ENCODE peak calls at places on chromosomes 13 and 19, in six cellular contexts. M is IMR-90, C is lower leg skin, E is sigmoid colon, N is prostate gland, O is tibial nerve. Q is an unnamed sample.

GRCh38 chr19:51398096-51398704 is 7.8 kb upstream of the C19orf84 start:
- DNase-seq in N (no peak), C (no peak), M (peak), O (no peak), E (no peak), Q (no peak)

GRCh38 chr13:110067355-110068175 is 239.4 kb downstream of the COL4A1 start:
- DNase-seq in N (no peak), C (no peak), E (no peak), O (no peak), M (no peak), Q (peak)

GRCh38 chr19:39843919-39844793 is 2.0 kb downstream of the FBL start:
- DNase-seq in E (no peak), N (no peak), C (no peak), M (peak), O (no peak), Q (no peak)

GRCh38 chr13:51717786-51718398 is 86.1 kb downstream of the DHRS12 start:
- DNase-seq in E (no peak), M (peak), C (no peak), O (no peak), N (no peak), Q (no peak)

GRCh38 chr19:35983177-35983576 is 11.8 kb upstream of the SDHAF1 start:
- DNase-seq in E (no peak), C (no peak), N (no peak), O (no peak), M (no peak), Q (no peak)

GRCh38 chr19:55160128-55160985 is 2.8 kb upstream of the TNNI3 start:
- DNase-seq in E (peak), O (peak), N (peak), C (peak), M (peak), Q (peak)

GRCh38 chr13:24528816-24529398 is 16.3 kb upstream of the PARP4 start:
- DNase-seq in N (no peak), C (no peak), E (no peak), M (no peak), O (no peak), Q (no peak)

GRCh38 chr13:100290165-100290801 is 201.4 kb downstream of the PCCA start:
- DNase-seq in M (peak), O (no peak), N (no peak), C (no peak), E (no peak), Q (no peak)

GRCh38 chr13:25468330-25469178 is 96.8 kb downstream of the ATP8A2 start:
- DNase-seq in N (no peak), M (no peak), E (no peak), C (no peak), O (no peak), Q (no peak)

GRCh38 chr13:33547035-33547434 is 261.5 kb upstream of the STARD13 start:
- DNase-seq in E (no peak), C (no peak), O (no peak), N (no peak), M (no peak), Q (no peak)

GRCh38 chr13:51349016-51349415 is 9.5 kb downstream of the SERPINE3 start:
- DNase-seq in E (no peak), M (no peak), C (no peak), O (no peak), N (no peak), Q (no peak)

GRCh38 chr13:98691360-98691759 is 61.1 kb downstream of the SLC15A1 start:
- DNase-seq in N (no peak), E (no peak), O (no peak), M (no peak), C (no peak), Q (no peak)

GRCh38 chr13:113652404-113653263 is 5.4 kb downstream of the ATP4B start:
- DNase-seq in M (no peak), E (no peak), O (peak), C (no peak), N (no peak), Q (peak)

GRCh38 chr19:35901854-35902661 is at the start of gene HCST:
- DNase-seq in E (no peak), C (no peak), O (no peak), N (no peak), M (peak), Q (no peak)

GRCh38 chr19:49528211-49528771 is 488 bp downstream of the RCN3 start:
- DNase-seq in N (no peak), C (no peak), O (no peak), M (peak), E (peak), Q (peak)

GRCh38 chr13:99199541-99200432 is 867 bp upstream of the UBAC2 start:
- DNase-seq in M (no peak), N (no peak), E (peak), O (no peak), C (no peak), Q (no peak)

GRCh38 chr19:32537626-32538025 is 43.4 kb upstream of the PDCD5 start:
- DNase-seq in M (no peak), N (no peak), E (no peak), C (no peak), O (no peak), Q (no peak)

GRCh38 chr19:45782820-45783785 is 813 bp upstream of the DMPK start:
- DNase-seq in O (no peak), M (peak), N (peak), C (no peak), E (peak), Q (peak)

GRCh38 chr19:3505598-3506383 is at the start of gene FZR1:
- DNase-seq in E (peak), C (peak), N (peak), O (peak), M (peak), Q (peak)

GRCh38 chr13:48210178-48210577 is 22.8 kb upstream of the ITM2B start:
- DNase-seq in C (no peak), O (no peak), M (peak), E (no peak), N (no peak), Q (no peak)

GRCh38 chr13:31956944-31957644 is 74.5 kb upstream of the FRY start:
- DNase-seq in M (peak), N (no peak), E (no peak), C (no peak), O (no peak), Q (no peak)

GRCh38 chr19:46608581-46609345 is 7.6 kb downstream of the CALM3 start:
- DNase-seq in O (peak), M (no peak), C (no peak), E (peak), N (no peak), Q (no peak)

GRCh38 chr19:50313812-50314536 is 15.2 kb downstream of the KCNC3 start:
- DNase-seq in M (no peak), O (no peak), C (no peak), E (no peak), N (no peak), Q (no peak)

GRCh38 chr19:39814595-39814994 is 19.4 kb downstream of the DYRK1B start:
- DNase-seq in O (no peak), E (no peak), C (no peak), M (no peak), N (no peak), Q (no peak)

GRCh38 chr19:35162471-35163326 is 8.2 kb downstream of the FXYD5 start:
- DNase-seq in O (no peak), E (peak), N (no peak), C (no peak), M (no peak), Q (no peak)

GRCh38 chr13:79225487-79226232 is 180.4 kb downstream of the RBM26 start:
- DNase-seq in O (no peak), C (no peak), M (no peak), E (no peak), N (no peak), Q (no peak)

GRCh38 chr19:30785728-30786127 is 413.5 kb downstream of the ZNF536 start:
- DNase-seq in M (no peak), N (no peak), E (no peak), C (peak), O (no peak), Q (no peak)

GRCh38 chr19:46732966-46733692 is 12.7 kb upstream of the FKRP start:
- DNase-seq in N (no peak), M (peak), E (no peak), O (no peak), C (no peak), Q (no peak)

GRCh38 chr13:113411216-113412023 is 41.9 kb downstream of the ADPRHL1 start:
- DNase-seq in M (peak), C (peak), E (peak), N (no peak), O (no peak), Q (no peak)

GRCh38 chr19:53013621-53014020 is at the start of gene ERVV-1:
- DNase-seq in C (no peak), N (no peak), M (peak), E (no peak), O (no peak), Q (no peak)

GRCh38 chr19:6458695-6459355 is 767 bp downstream of the SLC25A23 start:
- DNase-seq in E (no peak), M (no peak), C (no peak), O (no peak), N (no peak), Q (no peak)

GRCh38 chr19:6455924-6456323 is 3.7 kb downstream of the SLC25A23 start:
- DNase-seq in C (no peak), N (no peak), E (no peak), M (no peak), O (no peak), Q (no peak)

GRCh38 chr19:6459356-6460098 is at the start of gene SLC25A23:
- DNase-seq in C (peak), O (peak), N (peak), E (peak), M (peak), Q (peak)

GRCh38 chr19:6460099-6460884 is 700 bp upstream of the SLC25A23 start:
- DNase-seq in N (peak), M (peak), E (peak), C (peak), O (peak), Q (peak)

DNA sequence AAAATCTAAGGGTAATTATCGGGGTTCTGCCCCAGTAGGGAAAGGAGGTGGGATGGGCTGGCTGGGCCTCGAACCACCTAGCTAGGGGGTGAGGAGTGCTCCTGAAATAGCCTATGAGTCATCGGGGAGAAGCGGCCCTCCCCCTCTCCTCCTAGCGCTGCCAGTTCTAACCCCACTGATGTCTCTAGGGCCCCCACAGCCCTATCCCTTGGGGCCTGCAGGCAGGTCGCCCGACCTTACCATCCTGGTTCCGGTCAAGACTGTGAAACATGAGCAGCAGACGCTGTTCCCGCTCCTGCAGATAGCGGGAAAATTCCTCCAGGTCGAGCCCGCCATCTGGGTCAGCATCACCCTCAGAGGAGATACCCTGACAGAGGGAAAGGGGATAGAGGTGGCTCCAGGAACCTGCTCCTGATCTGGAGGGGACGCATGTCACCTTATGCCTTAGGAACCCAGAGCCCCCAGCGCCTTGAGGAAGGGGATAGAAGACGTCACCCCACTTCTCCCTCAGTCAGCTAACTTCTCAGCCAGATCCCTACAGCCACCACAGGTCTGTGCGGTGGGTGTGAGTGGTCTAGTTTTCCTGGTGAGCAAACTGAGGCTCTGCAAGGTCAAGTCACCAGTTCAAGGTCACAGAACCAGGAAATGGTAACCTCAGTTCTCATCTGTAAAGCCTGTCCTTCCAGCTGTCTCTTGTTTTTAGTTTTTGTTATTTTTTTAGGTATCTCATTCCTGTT is 1.5 kb downstream of the SLC25A23 start:
- DNase-seq in C (no peak), N (no peak), O (no peak), M (no peak), E (no peak), Q (no peak)
- H3K4me3 ChIP-seq in C (no peak), N (no peak), O (peak), M (no peak), E (peak), Q (no peak)

DNA sequence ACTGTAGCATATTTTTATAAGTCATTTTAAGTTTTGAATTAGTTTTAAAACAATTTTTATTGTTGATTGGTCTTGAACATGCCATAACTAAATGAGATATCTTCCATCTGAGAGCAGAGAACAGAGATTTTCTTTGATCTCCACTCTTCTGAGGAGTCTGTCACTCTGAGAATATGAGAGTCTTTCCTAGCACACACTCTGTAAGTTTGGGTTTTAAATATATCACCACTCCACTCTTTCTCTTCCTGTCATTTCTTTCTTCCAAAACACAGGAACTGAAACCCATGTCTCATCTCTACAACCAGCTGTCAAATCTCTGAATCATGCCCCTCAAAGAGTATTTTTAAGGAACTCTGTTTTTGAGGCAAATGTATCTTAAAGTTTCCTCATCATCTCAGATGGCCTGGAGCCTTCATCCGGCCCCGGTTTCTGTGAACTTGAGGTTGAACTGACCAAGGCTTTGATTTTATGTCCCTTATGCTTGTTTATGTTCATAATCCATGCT is 698.2 kb upstream of the SGCG start:
- DNase-seq in M (no peak), N (no peak), E (no peak), O (no peak), C (no peak), Q (no peak)
- TF ChIP-seq POLR2A in M (no peak), N (no peak), E (no peak), O (no peak), C (no peak), Q (no peak)

GRCh38 chr13:107005577-107005976 is 437.6 kb upstream of the ARGLU1 start:
- DNase-seq in M (no peak), O (no peak), C (no peak), E (no peak), N (no peak), Q (no peak)

GRCh38 chr13:107006646-107007045 is 438.7 kb upstream of the ARGLU1 start:
- DNase-seq in C (no peak), O (no peak), M (peak), N (no peak), E (no peak), Q (no peak)

GRCh38 chr13:106998664-106999063 is 430.7 kb upstream of the ARGLU1 start:
- DNase-seq in E (no peak), N (no peak), C (no peak), M (no peak), O (no peak), Q (no peak)

DNA sequence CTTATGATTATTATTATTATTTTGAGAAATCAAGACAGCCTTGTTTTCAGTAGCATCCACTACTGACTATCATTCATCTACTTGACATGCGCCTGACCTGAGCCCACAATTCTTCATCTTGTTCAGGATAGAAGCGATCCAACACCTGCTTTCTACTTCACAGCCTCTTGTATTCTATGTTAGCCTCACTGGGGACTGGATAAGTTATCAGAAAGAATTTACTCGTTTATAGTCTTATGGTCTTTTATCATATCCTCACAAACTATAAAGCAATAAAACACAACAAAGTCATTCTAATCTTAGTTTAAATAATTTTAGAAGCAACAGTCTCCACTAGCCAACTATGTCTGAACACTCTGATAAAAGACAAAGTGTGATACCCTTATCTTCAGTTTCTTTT is 436.0 kb upstream of the ARGLU1 start:
- DNase-seq in N (no peak), E (no peak), M (no peak), O (no peak), C (no peak), Q (no peak)
- TF ChIP-seq CTCF in N (no peak), E (no peak), M (no peak), O (no peak), C (no peak), Q (no peak)

DNA sequence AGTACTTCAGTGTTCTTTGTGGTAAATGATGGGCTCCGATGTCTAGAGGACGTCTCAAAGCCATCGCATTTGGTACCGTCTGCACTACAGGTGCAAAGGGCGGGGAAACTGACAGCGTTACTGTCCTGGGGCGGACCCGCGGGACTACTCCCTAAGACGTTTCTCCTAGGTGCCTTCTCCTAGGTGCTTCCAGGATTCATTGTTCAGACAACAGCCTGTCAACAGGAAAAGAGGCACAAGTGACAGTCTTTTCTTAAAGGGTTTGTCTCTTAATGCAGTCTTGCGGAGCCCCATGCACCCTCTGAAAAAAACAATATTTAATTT is 1.4 kb downstream of the SERTM1 start:
- DNase-seq in N (no peak), C (no peak), E (no peak), O (no peak), M (no peak), Q (no peak)
- H3K4me3 ChIP-seq in N (no peak), C (no peak), E (no peak), O (no peak), M (no peak), Q (peak)